ENCODE peak calls at places on chromosome 21, in six cellular contexts. L is Ammon's horn; B is OCI-LY7; N is naive thymus-derived CD4-positive, alpha-beta T cell; F is GM04503; Q is brain microvascular endothelial cell. W is an unnamed sample.

GRCh38 chr21:43269981-43270670 is 101.3 kb downstream of the CRYAA start:
- DNase-seq in L (no peak), B (no peak), N (no peak), F (no peak), Q (no peak), W (no peak)

GRCh38 chr21:26881504-26882228 is 36.5 kb upstream of the ADAMTS1 start:
- DNase-seq in L (no peak), B (peak; percentile 1), N (no peak), F (no peak), Q (no peak), W (peak; percentile 23)

GRCh38 chr21:41867313-41867712 is 11.8 kb downstream of the PRDM15 start:
- DNase-seq in L (no peak), B (no peak), N (no peak), F (no peak), Q (no peak), W (no peak)

GRCh38 chr21:9738527-9738926 is 782.9 kb upstream of the TPTE start:
- DNase-seq in L (no peak), B (no peak), N (no peak), F (no peak), Q (no peak), W (no peak)

GRCh38 chr21:15222711-15223110 is 157.9 kb upstream of the NRIP1 start:
- DNase-seq in L (no peak), B (no peak), N (no peak), F (no peak), Q (no peak), W (peak; percentile 97)

GRCh38 chr21:39660191-39660590 is 47.5 kb downstream of the B3GALT5 start:
- DNase-seq in L (no peak), B (no peak), N (no peak), F (no peak), Q (peak; percentile 49), W (peak; percentile 24)

GRCh38 chr21:33811147-33812024 is 104.2 kb downstream of the ATP5PO start:
- DNase-seq in L (no peak), B (no peak), N (no peak), F (no peak), Q (no peak), W (no peak)

GRCh38 chr21:37758997-37759396 is 157.3 kb downstream of the KCNJ6 start:
- DNase-seq in L (no peak), B (peak; percentile 19), N (no peak), F (no peak), Q (peak; percentile 52), W (peak; percentile 33)

GRCh38 chr21:34890724-34891609 is 158.1 kb downstream of the RUNX1 start:
- DNase-seq in L (peak; percentile 16), B (no peak), N (no peak), F (no peak), Q (peak; percentile 57), W (no peak)

GRCh38 chr21:37259426-37259825 is 7.7 kb downstream of the VPS26C start:
- DNase-seq in L (no peak), B (no peak), N (no peak), F (no peak), Q (no peak), W (no peak)

GRCh38 chr21:42350899-42351543 is at the start of gene TFF2:
- DNase-seq in L (no peak), B (no peak), N (no peak), F (no peak), Q (no peak), W (no peak)

GRCh38 chr21:38668501-38668900 is 137.2 kb upstream of the ETS2 start:
- DNase-seq in L (no peak), B (no peak), N (no peak), F (no peak), Q (no peak), W (no peak)

GRCh38 chr21:44461438-44462089 is 6.3 kb downstream of the LRRC3 start:
- DNase-seq in L (no peak), B (no peak), N (no peak), F (no peak), Q (no peak), W (no peak)

GRCh38 chr21:28283652-28284490 is 708.8 kb downstream of the LTN1 start:
- DNase-seq in L (no peak), B (no peak), N (no peak), F (peak; percentile 89), Q (peak; percentile 96), W (peak; percentile 14)

W was measured in RCC 7860.